ENCODE peak calls at places on chromosomes 3 and 15, in five cellular contexts. Y is HCT116, F is HepG2, P is Panc1, L is SK-N-SH. B is an unnamed sample.

GRCh38 chr3:70737656-70738309 is 425.3 kb upstream of the MDFIC2 start:
- DNase-seq in Y (no peak), F (peak), P (no peak), L (no peak), B (no peak)

GRCh38 chr15:31245756-31246155 is 80.9 kb upstream of the KLF13 start:
- DNase-seq in Y (no peak), F (no peak), P (no peak), L (no peak), B (no peak)

GRCh38 chr3:185069023-185069422 is 83.8 kb downstream of the C3orf70 start:
- DNase-seq in Y (no peak), F (no peak), P (no peak), L (no peak), B (no peak)

GRCh38 chr3:125154800-125155269 is 57.7 kb downstream of the SLC12A8 start:
- DNase-seq in Y (no peak), F (no peak), P (no peak), L (no peak), B (no peak)

GRCh38 chr3:11915621-11916417 is 69.1 kb upstream of the TAMM41 start:
- DNase-seq in Y (no peak), F (no peak), P (no peak), L (no peak), B (no peak)

GRCh38 chr3:20077054-20077453 is 36.8 kb downstream of the KAT2B start:
- DNase-seq in Y (no peak), F (no peak), P (no peak), L (no peak), B (no peak)

GRCh38 chr15:70584838-70585706 is 178.3 kb downstream of the UACA start:
- DNase-seq in Y (peak), F (peak), P (peak), L (peak), B (no peak)

GRCh38 chr3:242986-243706 is 46.6 kb downstream of the CHL1 start:
- DNase-seq in Y (no peak), F (no peak), P (no peak), L (no peak), B (no peak)

GRCh38 chr15:88456733-88457132 is 10.5 kb downstream of the MRPL46 start:
- DNase-seq in Y (no peak), F (no peak), P (no peak), L (no peak), B (no peak)

GRCh38 chr15:66508293-66508883 is 3.3 kb downstream of the ZWILCH start:
- DNase-seq in Y (no peak), F (no peak), P (no peak), L (no peak), B (peak)

GRCh38 chr3:8450618-8451017 is 51.0 kb upstream of the LMCD1 start:
- DNase-seq in Y (no peak), F (no peak), P (no peak), L (no peak), B (no peak)

GRCh38 chr3:24433838-24434591 is 60.6 kb downstream of the THRB start:
- DNase-seq in Y (no peak), F (peak), P (no peak), L (no peak), B (no peak)

GRCh38 chr3:28745904-28746617 is 397.4 kb upstream of the AZI2 start:
- DNase-seq in Y (no peak), F (no peak), P (no peak), L (peak), B (no peak)

GRCh38 chr3:32591960-32592462 is 21.4 kb upstream of the DYNC1LI1 start:
- DNase-seq in Y (no peak), F (no peak), P (no peak), L (no peak), B (no peak)

GRCh38 chr3:42220436-42220835 is 45.5 kb downstream of the CCK start:
- DNase-seq in Y (no peak), F (no peak), P (no peak), L (no peak), B (no peak)

GRCh38 chr15:68930268-68931022 is at the start of gene SPESP1:
- DNase-seq in Y (no peak), F (no peak), P (no peak), L (peak), B (no peak)

GRCh38 chr15:41416162-41416741 is 643 bp upstream of the RTF1 start:
- DNase-seq in Y (no peak), F (no peak), P (no peak), L (no peak), B (no peak)

GRCh38 chr15:58229297-58229768 is 91.2 kb downstream of the AQP9 start:
- DNase-seq in Y (no peak), F (peak), P (no peak), L (no peak), B (no peak)

GRCh38 chr15:58224068-58224467 is 85.9 kb downstream of the AQP9 start:
- DNase-seq in Y (no peak), F (no peak), P (no peak), L (peak), B (no peak)

GRCh38 chr15:58223432-58223831 is 85.3 kb downstream of the AQP9 start:
- DNase-seq in Y (no peak), F (no peak), P (no peak), L (no peak), B (no peak)

GRCh38 chr15:58228708-58229107 is 90.5 kb downstream of the AQP9 start:
- DNase-seq in Y (no peak), F (no peak), P (no peak), L (no peak), B (no peak)

GRCh38 chr15:58227706-58228543 is 89.7 kb downstream of the AQP9 start:
- DNase-seq in Y (peak), F (peak), P (peak), L (peak), B (peak)
- TF ChIP-seq SIN3A in Y (no peak), F (no peak), P (no peak), L (no peak), B (no peak)

GRCh38 chr15:63843901-63844317 is 10.2 kb upstream of the HERC1 start:
- DNase-seq in Y (no peak), F (no peak), P (no peak), L (no peak), B (no peak)
- TF ChIP-seq SIN3A in Y (no peak), F (no peak), P (no peak), L (no peak), B (no peak)

GRCh38 chr15:56038015-56038414 is 44.6 kb upstream of the NEDD4 start:
- DNase-seq in Y (no peak), F (no peak), P (no peak), L (no peak), B (no peak)
- TF ChIP-seq SIN3A in Y (no peak), F (no peak), P (no peak), L (no peak), B (no peak)

GRCh38 chr3:136882575-136882974 is 20.6 kb downstream of the NCK1 start:
- DNase-seq in Y (no peak), F (no peak), P (no peak), L (no peak), B (no peak)

GRCh38 chr3:136883967-136884720 is 22.1 kb downstream of the NCK1 start:
- DNase-seq in Y (no peak), F (no peak), P (no peak), L (no peak), B (no peak)

GRCh38 chr3:136889947-136890346 is 27.9 kb downstream of the NCK1 start:
- DNase-seq in Y (no peak), F (no peak), P (no peak), L (no peak), B (no peak)

DNA sequence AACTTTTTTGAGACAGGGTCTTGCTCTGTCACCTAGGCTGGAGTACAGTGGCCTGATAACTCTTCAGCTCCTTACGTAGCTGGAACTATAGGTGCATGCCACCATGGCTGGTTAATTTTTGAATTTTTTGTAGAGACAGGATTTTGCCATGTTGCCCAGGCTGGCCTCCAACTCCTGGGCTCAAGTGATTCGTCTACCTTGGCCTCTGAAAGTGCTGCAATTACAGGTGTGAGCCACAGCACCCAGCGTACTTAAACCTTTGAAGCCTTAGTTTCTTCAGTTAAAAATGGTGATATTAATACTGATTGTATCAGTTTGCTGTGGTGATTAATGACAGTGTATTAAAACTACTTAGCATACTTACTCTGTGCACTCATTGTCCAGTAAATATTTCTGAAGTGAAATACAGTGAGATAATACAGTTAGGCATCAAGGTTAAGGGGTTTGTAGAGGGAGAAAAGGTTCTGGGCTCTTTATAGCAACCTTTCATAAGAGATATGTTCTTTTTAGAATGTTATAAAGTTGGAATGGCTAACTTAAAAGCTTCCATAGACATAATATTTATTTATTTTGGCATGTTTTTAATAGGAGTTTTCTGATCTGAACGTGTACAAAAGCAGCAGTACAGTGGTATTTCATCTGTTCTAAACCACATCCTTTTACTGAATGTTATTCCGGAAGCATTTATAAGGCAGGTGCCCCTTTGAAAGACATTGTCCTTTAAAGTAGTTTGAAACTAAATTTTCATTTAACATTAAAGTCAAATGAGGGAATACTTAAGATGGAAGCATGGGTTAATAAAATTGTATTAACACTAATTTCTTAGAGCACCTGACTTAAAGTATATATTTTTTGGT is 23.6 kb downstream of the NCK1 start:
- DNase-seq in Y (no peak), F (no peak), P (no peak), L (no peak), B (no peak)
- TF ChIP-seq SIN3A in Y (no peak), F (no peak), P (no peak), L (no peak), B (no peak)

GRCh38 chr3:139758654-139759291 is 81.0 kb upstream of the NMNAT3 start:
- DNase-seq in Y (no peak), F (no peak), P (no peak), L (no peak), B (no peak)

GRCh38 chr3:139762307-139762706 is 84.5 kb upstream of the NMNAT3 start:
- DNase-seq in Y (no peak), F (no peak), P (no peak), L (peak), B (no peak)

GRCh38 chr3:139756529-139757103 is 78.8 kb upstream of the NMNAT3 start:
- DNase-seq in Y (no peak), F (no peak), P (no peak), L (no peak), B (no peak)

GRCh38 chr3:139757448-139758030 is 79.8 kb upstream of the NMNAT3 start:
- DNase-seq in Y (no peak), F (no peak), P (no peak), L (no peak), B (no peak)

DNA sequence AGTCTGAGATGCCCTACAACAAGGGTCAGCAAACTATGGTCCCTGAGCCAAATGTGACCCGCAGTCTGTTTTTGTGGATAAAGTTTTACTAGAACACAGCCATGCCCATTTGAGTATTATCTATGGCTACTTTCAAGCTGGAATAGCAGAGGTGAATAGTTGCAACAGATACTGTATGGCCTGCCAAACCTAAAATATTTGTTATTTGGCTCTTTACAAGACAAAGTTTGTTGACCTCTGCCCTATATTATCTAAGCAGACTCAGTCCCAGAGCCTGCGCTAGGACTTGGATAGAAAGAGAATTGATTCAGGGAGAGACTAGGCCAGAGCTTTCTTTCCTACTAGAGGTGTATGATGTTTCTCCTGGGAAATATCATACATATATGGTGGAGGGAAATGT is 81.7 kb upstream of the NMNAT3 start:
- DNase-seq in Y (no peak), F (no peak), P (no peak), L (no peak), B (no peak)
- TF ChIP-seq SIN3A in Y (no peak), F (no peak), P (no peak), L (no peak), B (no peak)

B was measured in GM12878.